ENCODE peak calls at places on chromosomes 2 and 18, in nine cellular contexts. One of them, this sample, is unnamed.

GRCh38 chr2:226860087-226860486 is 24.2 kb downstream of the RHBDD1 start:
- DNase-seq in IMR-90: no peak
- DNase-seq in PC-3: no peak
- DNase-seq in Panc1: no peak
- DNase-seq in PC-9: no peak
- DNase-seq in CD8-positive, alpha-beta T cell: no peak
- DNase-seq in neural progenitor cell: no peak
- DNase-seq in CD8-positive, alpha-beta memory T cell: no peak
- DNase-seq in left lung: no peak
- DNase-seq in this sample: no peak

GRCh38 chr18:76434452-76434851 is 60.6 kb downstream of the ZNF516 start:
- DNase-seq in IMR-90: no peak
- DNase-seq in PC-3: no peak
- DNase-seq in Panc1: no peak
- DNase-seq in PC-9: no peak
- DNase-seq in CD8-positive, alpha-beta T cell: no peak
- DNase-seq in neural progenitor cell: no peak
- DNase-seq in CD8-positive, alpha-beta memory T cell: no peak
- DNase-seq in left lung: peak; percentile 64
- DNase-seq in this sample: no peak

GRCh38 chr2:215973111-215973792 is 40.1 kb downstream of the MREG start:
- DNase-seq in IMR-90: no peak
- DNase-seq in PC-3: no peak
- DNase-seq in Panc1: no peak
- DNase-seq in PC-9: no peak
- DNase-seq in CD8-positive, alpha-beta T cell: no peak
- DNase-seq in neural progenitor cell: no peak
- DNase-seq in CD8-positive, alpha-beta memory T cell: no peak
- DNase-seq in left lung: no peak
- DNase-seq in this sample: no peak

GRCh38 chr18:14949800-14950415 is 201.9 kb downstream of the ANKRD30B start:
- DNase-seq in IMR-90: no peak
- DNase-seq in PC-3: peak; percentile 69
- DNase-seq in Panc1: no peak
- DNase-seq in PC-9: peak; percentile 80
- DNase-seq in CD8-positive, alpha-beta T cell: no peak
- DNase-seq in neural progenitor cell: no peak
- DNase-seq in CD8-positive, alpha-beta memory T cell: no peak
- DNase-seq in left lung: no peak
- DNase-seq in this sample: no peak

GRCh38 chr2:227706859-227707258 is 11.0 kb downstream of the SLC19A3 start:
- DNase-seq in IMR-90: no peak
- DNase-seq in PC-3: no peak
- DNase-seq in Panc1: no peak
- DNase-seq in PC-9: no peak
- DNase-seq in CD8-positive, alpha-beta T cell: no peak
- DNase-seq in neural progenitor cell: no peak
- DNase-seq in CD8-positive, alpha-beta memory T cell: no peak
- DNase-seq in left lung: no peak
- DNase-seq in this sample: no peak

GRCh38 chr2:235394278-235394828 is 99.5 kb upstream of the AGAP1 start:
- DNase-seq in IMR-90: peak; percentile 69
- DNase-seq in PC-3: peak; percentile 94
- DNase-seq in Panc1: peak; percentile 64
- DNase-seq in PC-9: peak; percentile 100
- DNase-seq in CD8-positive, alpha-beta T cell: no peak
- DNase-seq in neural progenitor cell: no peak
- DNase-seq in CD8-positive, alpha-beta memory T cell: no peak
- DNase-seq in left lung: no peak
- DNase-seq in this sample: peak; percentile 87

GRCh38 chr2:86499326-86499725 is 58.2 kb downstream of the KDM3A start:
- DNase-seq in IMR-90: no peak
- DNase-seq in PC-3: peak; percentile 43
- DNase-seq in Panc1: no peak
- DNase-seq in PC-9: no peak
- DNase-seq in CD8-positive, alpha-beta T cell: no peak
- DNase-seq in neural progenitor cell: no peak
- DNase-seq in CD8-positive, alpha-beta memory T cell: no peak
- DNase-seq in left lung: no peak
- DNase-seq in this sample: peak; percentile 52

GRCh38 chr18:8548186-8548585 is 61.1 kb upstream of the RAB12 start:
- DNase-seq in IMR-90: peak; percentile 39
- DNase-seq in PC-3: peak; percentile 57
- DNase-seq in Panc1: no peak
- DNase-seq in PC-9: no peak
- DNase-seq in CD8-positive, alpha-beta T cell: no peak
- DNase-seq in neural progenitor cell: no peak
- DNase-seq in CD8-positive, alpha-beta memory T cell: no peak
- DNase-seq in left lung: no peak
- DNase-seq in this sample: peak; percentile 64

GRCh38 chr2:102027036-102027702 is 35.4 kb downstream of the IL1R2 start:
- DNase-seq in IMR-90: peak; percentile 88
- DNase-seq in PC-3: no peak
- DNase-seq in Panc1: no peak
- DNase-seq in PC-9: no peak
- DNase-seq in CD8-positive, alpha-beta T cell: no peak
- DNase-seq in neural progenitor cell: no peak
- DNase-seq in CD8-positive, alpha-beta memory T cell: no peak
- DNase-seq in left lung: no peak
- DNase-seq in this sample: peak; percentile 61

GRCh38 chr2:192146069-192147006 is 48.4 kb downstream of the TMEFF2 start:
- DNase-seq in IMR-90: peak; percentile 81
- DNase-seq in PC-3: peak; percentile 46
- DNase-seq in Panc1: no peak
- DNase-seq in PC-9: peak; percentile 43
- DNase-seq in CD8-positive, alpha-beta T cell: no peak
- DNase-seq in neural progenitor cell: no peak
- DNase-seq in CD8-positive, alpha-beta memory T cell: no peak
- DNase-seq in left lung: no peak
- DNase-seq in this sample: peak; percentile 62

GRCh38 chr2:192148241-192148619 is 46.5 kb downstream of the TMEFF2 start:
- DNase-seq in IMR-90: no peak
- DNase-seq in PC-3: no peak
- DNase-seq in Panc1: no peak
- DNase-seq in PC-9: no peak
- DNase-seq in CD8-positive, alpha-beta T cell: no peak
- DNase-seq in neural progenitor cell: no peak
- DNase-seq in CD8-positive, alpha-beta memory T cell: no peak
- DNase-seq in left lung: no peak
- DNase-seq in this sample: no peak

GRCh38 chr2:192150166-192150565 is 44.6 kb downstream of the TMEFF2 start:
- DNase-seq in IMR-90: no peak
- DNase-seq in PC-3: no peak
- DNase-seq in Panc1: no peak
- DNase-seq in PC-9: no peak
- DNase-seq in CD8-positive, alpha-beta T cell: no peak
- DNase-seq in neural progenitor cell: no peak
- DNase-seq in CD8-positive, alpha-beta memory T cell: no peak
- DNase-seq in left lung: no peak
- DNase-seq in this sample: no peak

GRCh38 chr2:192151848-192152247 is 42.9 kb downstream of the TMEFF2 start:
- DNase-seq in IMR-90: peak; percentile 74
- DNase-seq in PC-3: no peak
- DNase-seq in Panc1: no peak
- DNase-seq in PC-9: no peak
- DNase-seq in CD8-positive, alpha-beta T cell: no peak
- DNase-seq in neural progenitor cell: no peak
- DNase-seq in CD8-positive, alpha-beta memory T cell: no peak
- DNase-seq in left lung: no peak
- DNase-seq in this sample: peak; percentile 52

DNA sequence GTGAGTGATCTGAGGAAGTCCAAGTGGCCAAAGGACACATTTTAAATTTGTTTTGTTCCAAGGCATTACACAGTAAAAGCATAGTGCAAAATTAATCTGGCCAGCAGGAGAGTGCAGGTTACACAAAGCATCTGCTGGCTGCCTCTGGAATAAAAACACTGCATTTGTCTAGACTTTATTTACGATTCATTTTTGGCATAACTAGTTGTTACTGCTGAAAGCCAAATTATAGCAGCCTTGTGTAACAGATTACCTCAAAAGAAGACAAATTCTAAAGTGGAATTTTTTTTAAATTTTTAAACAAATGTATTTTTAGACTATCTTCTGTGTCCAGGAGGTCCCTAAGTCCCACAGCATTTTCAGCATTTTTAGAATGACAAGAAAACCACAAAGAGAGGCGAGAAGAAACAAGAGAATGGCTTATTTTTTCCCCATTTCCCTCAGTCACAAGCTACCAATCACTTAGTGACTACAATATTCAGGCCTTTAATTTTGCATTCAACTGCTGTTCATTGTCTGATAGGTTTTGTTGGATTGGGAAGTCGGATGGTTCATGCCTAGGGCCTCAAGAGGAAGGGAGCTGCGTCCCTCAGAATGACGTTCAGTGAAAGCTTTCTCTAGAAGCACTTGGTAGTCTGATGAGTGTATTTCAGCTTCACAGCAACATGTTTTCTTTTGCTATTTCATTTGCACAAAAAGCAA is 46.0 kb downstream of the TMEFF2 start:
- DNase-seq in IMR-90: peak; percentile 49
- DNase-seq in PC-3: no peak
- DNase-seq in Panc1: no peak
- DNase-seq in PC-9: no peak
- DNase-seq in CD8-positive, alpha-beta T cell: no peak
- DNase-seq in neural progenitor cell: no peak
- DNase-seq in CD8-positive, alpha-beta memory T cell: no peak
- DNase-seq in left lung: no peak
- DNase-seq in this sample: no peak
- H3K4me1 ChIP-seq in IMR-90: peaks cover 8% of the 10 kb centered on the region
- H3K4me1 ChIP-seq in PC-3: peaks cover 4% of the 10 kb centered on the region
- H3K4me1 ChIP-seq in Panc1: no peaks in the 10 kb centered on the region
- H3K4me1 ChIP-seq in PC-9: no peaks in the 10 kb centered on the region
- H3K4me1 ChIP-seq in CD8-positive, alpha-beta T cell: no peaks in the 10 kb centered on the region
- H3K4me1 ChIP-seq in neural progenitor cell: no peaks in the 10 kb centered on the region
- H3K4me1 ChIP-seq in CD8-positive, alpha-beta memory T cell: no peaks in the 10 kb centered on the region
- H3K4me1 ChIP-seq in left lung: peaks cover 9% of the 10 kb centered on the region
- H3K4me1 ChIP-seq in this sample: peaks cover 14% of the 10 kb centered on the region

DNA sequence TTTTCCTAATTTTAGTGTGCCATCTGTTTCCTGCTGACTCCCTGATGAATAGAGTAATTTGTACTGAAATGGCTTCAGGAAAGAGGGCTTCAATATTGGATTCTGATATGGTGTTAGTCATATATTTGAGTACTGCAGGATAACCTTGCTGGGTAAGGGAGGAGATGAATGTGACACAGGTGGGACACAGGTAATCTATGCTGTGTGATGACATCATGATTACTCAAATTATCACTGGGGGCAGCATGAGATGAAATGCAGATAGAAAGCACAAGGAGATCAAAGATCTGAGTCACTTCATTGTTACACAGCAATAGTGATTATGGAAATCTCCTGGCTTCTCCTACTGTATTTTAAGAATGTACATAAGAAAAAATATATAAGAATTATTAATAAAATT is 1134.0 kb upstream of the DDX18 start:
- DNase-seq in IMR-90: no peak
- DNase-seq in PC-3: peak; percentile 74
- DNase-seq in Panc1: no peak
- DNase-seq in PC-9: no peak
- DNase-seq in CD8-positive, alpha-beta T cell: no peak
- DNase-seq in neural progenitor cell: no peak
- DNase-seq in CD8-positive, alpha-beta memory T cell: no peak
- DNase-seq in left lung: no peak
- DNase-seq in this sample: no peak
- H3K27ac ChIP-seq in IMR-90: no peak overlapping the region
- H3K27ac ChIP-seq in PC-3: peak overlapping the region; percentile 61
- H3K27ac ChIP-seq in Panc1: no peak overlapping the region
- H3K27ac ChIP-seq in PC-9: no peak overlapping the region
- H3K27ac ChIP-seq in CD8-positive, alpha-beta T cell: no peak overlapping the region
- H3K27ac ChIP-seq in neural progenitor cell: no peak overlapping the region
- H3K27ac ChIP-seq in CD8-positive, alpha-beta memory T cell: no peak overlapping the region
- H3K27ac ChIP-seq in left lung: no peak overlapping the region
- H3K27ac ChIP-seq in this sample: no peak overlapping the region

GRCh38 chr2:110838657-110839357 is 106.4 kb downstream of the ACOXL start:
- DNase-seq in IMR-90: no peak
- DNase-seq in PC-3: no peak
- DNase-seq in Panc1: no peak
- DNase-seq in PC-9: no peak
- DNase-seq in CD8-positive, alpha-beta T cell: no peak
- DNase-seq in neural progenitor cell: no peak
- DNase-seq in CD8-positive, alpha-beta memory T cell: no peak
- DNase-seq in left lung: no peak
- DNase-seq in this sample: no peak
- H3K27me3 ChIP-seq in IMR-90: peaks cover 27% of the 10 kb centered on the region
- H3K27me3 ChIP-seq in PC-3: no peaks in the 10 kb centered on the region
- H3K27me3 ChIP-seq in Panc1: peaks cover 6% of the 10 kb centered on the region
- H3K27me3 ChIP-seq in PC-9: no peaks in the 10 kb centered on the region
- H3K27me3 ChIP-seq in CD8-positive, alpha-beta T cell: no peaks in the 10 kb centered on the region
- H3K27me3 ChIP-seq in neural progenitor cell: no peaks in the 10 kb centered on the region
- H3K27me3 ChIP-seq in CD8-positive, alpha-beta memory T cell: no peaks in the 10 kb centered on the region
- H3K27me3 ChIP-seq in left lung: no peaks in the 10 kb centered on the region
- H3K27me3 ChIP-seq in this sample: peaks cover 15% of the 10 kb centered on the region

GRCh38 chr2:69764286-69765058 is 22.5 kb downstream of the ANXA4 start:
- DNase-seq in IMR-90: peak; percentile 30
- DNase-seq in PC-3: no peak
- DNase-seq in Panc1: no peak
- DNase-seq in PC-9: no peak
- DNase-seq in CD8-positive, alpha-beta T cell: no peak
- DNase-seq in neural progenitor cell: no peak
- DNase-seq in CD8-positive, alpha-beta memory T cell: no peak
- DNase-seq in left lung: no peak
- DNase-seq in this sample: no peak

GRCh38 chr2:69768217-69768616 is 26.3 kb downstream of the ANXA4 start:
- DNase-seq in IMR-90: no peak
- DNase-seq in PC-3: peak; percentile 51
- DNase-seq in Panc1: no peak
- DNase-seq in PC-9: no peak
- DNase-seq in CD8-positive, alpha-beta T cell: no peak
- DNase-seq in neural progenitor cell: no peak
- DNase-seq in CD8-positive, alpha-beta memory T cell: no peak
- DNase-seq in left lung: no peak
- DNase-seq in this sample: no peak

GRCh38 chr2:69767034-69767433 is 25.1 kb downstream of the ANXA4 start:
- DNase-seq in IMR-90: peak; percentile 92
- DNase-seq in PC-3: no peak
- DNase-seq in Panc1: no peak
- DNase-seq in PC-9: no peak
- DNase-seq in CD8-positive, alpha-beta T cell: no peak
- DNase-seq in neural progenitor cell: no peak
- DNase-seq in CD8-positive, alpha-beta memory T cell: no peak
- DNase-seq in left lung: no peak
- DNase-seq in this sample: no peak

GRCh38 chr2:69768789-69769188 is 26.9 kb downstream of the ANXA4 start:
- DNase-seq in IMR-90: no peak
- DNase-seq in PC-3: no peak
- DNase-seq in Panc1: no peak
- DNase-seq in PC-9: no peak
- DNase-seq in CD8-positive, alpha-beta T cell: no peak
- DNase-seq in neural progenitor cell: no peak
- DNase-seq in CD8-positive, alpha-beta memory T cell: no peak
- DNase-seq in left lung: no peak
- DNase-seq in this sample: no peak

DNA sequence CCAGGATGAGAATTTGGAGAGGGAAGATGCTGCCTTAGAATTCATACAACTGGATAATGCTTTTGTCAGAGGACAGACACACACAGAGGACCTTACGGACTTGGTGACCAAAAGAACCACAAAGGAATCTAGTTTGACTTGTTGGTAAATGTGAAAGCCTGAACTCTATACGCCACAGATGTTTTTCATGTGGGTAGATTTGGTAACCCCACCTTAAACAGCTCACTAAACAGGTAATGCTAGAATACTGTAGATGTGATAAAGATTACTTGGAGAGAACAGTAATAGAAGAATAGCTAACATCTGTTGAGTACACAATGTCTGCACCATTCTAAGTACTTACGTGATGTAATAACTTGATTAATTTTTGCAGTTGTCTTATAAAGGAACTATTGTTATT is 24.1 kb downstream of the ANXA4 start:
- DNase-seq in IMR-90: no peak
- DNase-seq in PC-3: peak; percentile 79
- DNase-seq in Panc1: no peak
- DNase-seq in PC-9: peak; percentile 96
- DNase-seq in CD8-positive, alpha-beta T cell: no peak
- DNase-seq in neural progenitor cell: no peak
- DNase-seq in CD8-positive, alpha-beta memory T cell: no peak
- DNase-seq in left lung: no peak
- DNase-seq in this sample: no peak
- H3K4me1 ChIP-seq in IMR-90: peaks cover 14% of the 10 kb centered on the region
- H3K4me1 ChIP-seq in PC-3: peaks cover 60% of the 10 kb centered on the region
- H3K4me1 ChIP-seq in Panc1: peaks cover 22% of the 10 kb centered on the region
- H3K4me1 ChIP-seq in PC-9: peaks cover 72% of the 10 kb centered on the region
- H3K4me1 ChIP-seq in CD8-positive, alpha-beta T cell: no peaks in the 10 kb centered on the region
- H3K4me1 ChIP-seq in neural progenitor cell: no peaks in the 10 kb centered on the region
- H3K4me1 ChIP-seq in CD8-positive, alpha-beta memory T cell: peaks cover 8% of the 10 kb centered on the region
- H3K4me1 ChIP-seq in left lung: peaks cover 70% of the 10 kb centered on the region
- H3K4me1 ChIP-seq in this sample: peaks cover 18% of the 10 kb centered on the region

This sample was measured in foreskin keratinocyte.